ENCODE peak calls at places on chromosomes 6 and 20, in seven cellular contexts. One of them, this sample, is unnamed.

GRCh38 chr20:11651647-11652046 is 266.0 kb upstream of the BTBD3 start:
- DNase-seq in H7: no peak
- DNase-seq in kidney epithelial cell: no peak
- DNase-seq in fibroblast of pulmonary artery: no peak
- DNase-seq in OCI-LY7: no peak
- DNase-seq in body of pancreas: no peak
- DNase-seq in pancreas: no peak
- DNase-seq in this sample: no peak

GRCh38 chr6:29887330-29887818 is 55.0 kb upstream of the HLA-A start:
- DNase-seq in H7: peak
- DNase-seq in kidney epithelial cell: no peak
- DNase-seq in fibroblast of pulmonary artery: peak
- DNase-seq in OCI-LY7: no peak
- DNase-seq in body of pancreas: peak
- DNase-seq in pancreas: peak
- DNase-seq in this sample: no peak

GRCh38 chr6:132730560-132730959 is 16.7 kb upstream of the VNN1 start:
- DNase-seq in H7: no peak
- DNase-seq in kidney epithelial cell: no peak
- DNase-seq in fibroblast of pulmonary artery: peak
- DNase-seq in OCI-LY7: no peak
- DNase-seq in body of pancreas: no peak
- DNase-seq in pancreas: no peak
- DNase-seq in this sample: peak

GRCh38 chr6:145147559-145147958 is 587.8 kb downstream of the EPM2A start:
- DNase-seq in H7: no peak
- DNase-seq in kidney epithelial cell: no peak
- DNase-seq in fibroblast of pulmonary artery: no peak
- DNase-seq in OCI-LY7: no peak
- DNase-seq in body of pancreas: no peak
- DNase-seq in pancreas: no peak
- DNase-seq in this sample: peak

GRCh38 chr6:3442444-3443220 is 14.2 kb downstream of the SLC22A23 start:
- DNase-seq in H7: no peak
- DNase-seq in kidney epithelial cell: peak
- DNase-seq in fibroblast of pulmonary artery: peak
- DNase-seq in OCI-LY7: no peak
- DNase-seq in body of pancreas: no peak
- DNase-seq in pancreas: no peak
- DNase-seq in this sample: peak

GRCh38 chr6:117265425-117266266 is at the start of gene VGLL2:
- DNase-seq in H7: peak
- DNase-seq in kidney epithelial cell: no peak
- DNase-seq in fibroblast of pulmonary artery: peak
- DNase-seq in OCI-LY7: no peak
- DNase-seq in body of pancreas: peak
- DNase-seq in pancreas: peak
- DNase-seq in this sample: no peak

GRCh38 chr20:11716239-11716944 is 201.3 kb upstream of the BTBD3 start:
- DNase-seq in H7: peak
- DNase-seq in kidney epithelial cell: peak
- DNase-seq in fibroblast of pulmonary artery: peak
- DNase-seq in OCI-LY7: peak
- DNase-seq in body of pancreas: no peak
- DNase-seq in pancreas: no peak
- DNase-seq in this sample: peak

GRCh38 chr6:40077315-40077714 is 143.1 kb upstream of the MOCS1 start:
- DNase-seq in H7: no peak
- DNase-seq in kidney epithelial cell: no peak
- DNase-seq in fibroblast of pulmonary artery: no peak
- DNase-seq in OCI-LY7: no peak
- DNase-seq in body of pancreas: no peak
- DNase-seq in pancreas: no peak
- DNase-seq in this sample: no peak

GRCh38 chr6:109373762-109374161 is 8.5 kb downstream of the CD164 start:
- DNase-seq in H7: no peak
- DNase-seq in kidney epithelial cell: no peak
- DNase-seq in fibroblast of pulmonary artery: no peak
- DNase-seq in OCI-LY7: no peak
- DNase-seq in body of pancreas: no peak
- DNase-seq in pancreas: no peak
- DNase-seq in this sample: no peak

GRCh38 chr6:170177383-170178265 is 113.3 kb downstream of the DLL1 start:
- DNase-seq in H7: peak
- DNase-seq in kidney epithelial cell: no peak
- DNase-seq in fibroblast of pulmonary artery: no peak
- DNase-seq in OCI-LY7: no peak
- DNase-seq in body of pancreas: peak
- DNase-seq in pancreas: peak
- DNase-seq in this sample: no peak

GRCh38 chr6:72411872-72412708 is 209.8 kb upstream of the KCNQ5 start:
- DNase-seq in H7: peak
- DNase-seq in kidney epithelial cell: peak
- DNase-seq in fibroblast of pulmonary artery: peak
- DNase-seq in OCI-LY7: peak
- DNase-seq in body of pancreas: peak
- DNase-seq in pancreas: peak
- DNase-seq in this sample: peak

GRCh38 chr6:84774174-84775158 is 10.1 kb upstream of the TBX18 start:
- DNase-seq in H7: peak
- DNase-seq in kidney epithelial cell: no peak
- DNase-seq in fibroblast of pulmonary artery: peak
- DNase-seq in OCI-LY7: no peak
- DNase-seq in body of pancreas: peak
- DNase-seq in pancreas: peak
- DNase-seq in this sample: peak

GRCh38 chr6:90148867-90149266 is 147.8 kb downstream of the BACH2 start:
- DNase-seq in H7: no peak
- DNase-seq in kidney epithelial cell: no peak
- DNase-seq in fibroblast of pulmonary artery: no peak
- DNase-seq in OCI-LY7: no peak
- DNase-seq in body of pancreas: no peak
- DNase-seq in pancreas: no peak
- DNase-seq in this sample: no peak

GRCh38 chr6:165562421-165563090 is 100.5 kb downstream of the PDE10A start:
- DNase-seq in H7: no peak
- DNase-seq in kidney epithelial cell: no peak
- DNase-seq in fibroblast of pulmonary artery: no peak
- DNase-seq in OCI-LY7: no peak
- DNase-seq in body of pancreas: no peak
- DNase-seq in pancreas: no peak
- DNase-seq in this sample: no peak

GRCh38 chr20:59139998-59140397 is 23.6 kb upstream of the ZNF831 start:
- DNase-seq in H7: no peak
- DNase-seq in kidney epithelial cell: no peak
- DNase-seq in fibroblast of pulmonary artery: no peak
- DNase-seq in OCI-LY7: no peak
- DNase-seq in body of pancreas: no peak
- DNase-seq in pancreas: no peak
- DNase-seq in this sample: no peak

GRCh38 chr20:11454966-11455799 is 462.5 kb upstream of the BTBD3 start:
- DNase-seq in H7: no peak
- DNase-seq in kidney epithelial cell: peak
- DNase-seq in fibroblast of pulmonary artery: peak
- DNase-seq in OCI-LY7: no peak
- DNase-seq in body of pancreas: no peak
- DNase-seq in pancreas: no peak
- DNase-seq in this sample: peak

GRCh38 chr6:98039876-98040605 is 757.0 kb upstream of the MMS22L start:
- DNase-seq in H7: no peak
- DNase-seq in kidney epithelial cell: no peak
- DNase-seq in fibroblast of pulmonary artery: peak
- DNase-seq in OCI-LY7: no peak
- DNase-seq in body of pancreas: no peak
- DNase-seq in pancreas: no peak
- DNase-seq in this sample: no peak

GRCh38 chr6:108750801-108751200 is 97.4 kb upstream of the ARMC2 start:
- DNase-seq in H7: no peak
- DNase-seq in kidney epithelial cell: no peak
- DNase-seq in fibroblast of pulmonary artery: no peak
- DNase-seq in OCI-LY7: no peak
- DNase-seq in body of pancreas: no peak
- DNase-seq in pancreas: peak
- DNase-seq in this sample: no peak

GRCh38 chr20:18973499-18974173 is 160.1 kb downstream of the SCP2D1 start:
- DNase-seq in H7: no peak
- DNase-seq in kidney epithelial cell: no peak
- DNase-seq in fibroblast of pulmonary artery: no peak
- DNase-seq in OCI-LY7: no peak
- DNase-seq in body of pancreas: peak
- DNase-seq in pancreas: no peak
- DNase-seq in this sample: no peak

GRCh38 chr20:32924781-32925180 is 66.1 kb downstream of the EFCAB8 start:
- DNase-seq in H7: no peak
- DNase-seq in kidney epithelial cell: no peak
- DNase-seq in fibroblast of pulmonary artery: no peak
- DNase-seq in OCI-LY7: no peak
- DNase-seq in body of pancreas: no peak
- DNase-seq in pancreas: no peak
- DNase-seq in this sample: no peak

GRCh38 chr6:106163446-106163965 is 77.4 kb downstream of the PRDM1 start:
- DNase-seq in H7: peak
- DNase-seq in kidney epithelial cell: no peak
- DNase-seq in fibroblast of pulmonary artery: peak
- DNase-seq in OCI-LY7: peak
- DNase-seq in body of pancreas: peak
- DNase-seq in pancreas: peak
- DNase-seq in this sample: peak

GRCh38 chr20:38730989-38731737 is 6.9 kb downstream of the SLC32A1 start:
- DNase-seq in H7: peak
- DNase-seq in kidney epithelial cell: no peak
- DNase-seq in fibroblast of pulmonary artery: peak
- DNase-seq in OCI-LY7: peak
- DNase-seq in body of pancreas: peak
- DNase-seq in pancreas: peak
- DNase-seq in this sample: peak

GRCh38 chr20:38731738-38732113 is 7.4 kb downstream of the SLC32A1 start:
- DNase-seq in H7: peak
- DNase-seq in kidney epithelial cell: no peak
- DNase-seq in fibroblast of pulmonary artery: no peak
- DNase-seq in OCI-LY7: no peak
- DNase-seq in body of pancreas: no peak
- DNase-seq in pancreas: no peak
- DNase-seq in this sample: no peak

GRCh38 chr20:38737887-38738286 is 10.4 kb upstream of the ACTR5 start:
- DNase-seq in H7: no peak
- DNase-seq in kidney epithelial cell: no peak
- DNase-seq in fibroblast of pulmonary artery: no peak
- DNase-seq in OCI-LY7: no peak
- DNase-seq in body of pancreas: no peak
- DNase-seq in pancreas: no peak
- DNase-seq in this sample: no peak

GRCh38 chr20:38732981-38733380 is 8.7 kb downstream of the SLC32A1 start:
- DNase-seq in H7: no peak
- DNase-seq in kidney epithelial cell: no peak
- DNase-seq in fibroblast of pulmonary artery: no peak
- DNase-seq in OCI-LY7: no peak
- DNase-seq in body of pancreas: no peak
- DNase-seq in pancreas: no peak
- DNase-seq in this sample: no peak

DNA sequence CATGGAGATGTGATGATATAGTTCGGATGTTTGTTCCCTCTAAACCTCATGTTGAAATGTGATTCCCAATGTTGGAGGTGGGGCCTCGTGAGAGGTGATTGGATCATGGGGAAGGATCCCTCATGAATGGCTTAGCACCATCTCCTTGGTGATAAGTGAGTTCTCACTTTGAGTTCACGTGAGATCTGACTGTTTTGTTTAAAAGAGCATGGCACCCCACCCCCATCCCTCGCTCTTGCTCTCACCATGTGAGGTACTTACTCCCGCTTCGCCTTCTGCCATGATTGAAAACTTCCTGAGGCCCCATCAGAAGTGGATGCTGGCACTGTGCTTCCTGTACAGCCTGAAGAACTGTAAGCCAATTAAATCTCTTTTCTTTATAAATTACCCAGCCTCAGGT is 10.9 kb downstream of the SLC32A1 start:
- DNase-seq in H7: no peak
- DNase-seq in kidney epithelial cell: no peak
- DNase-seq in fibroblast of pulmonary artery: no peak
- DNase-seq in OCI-LY7: no peak
- DNase-seq in body of pancreas: no peak
- DNase-seq in pancreas: no peak
- DNase-seq in this sample: no peak
- H3K4me3 ChIP-seq in H7: no peak
- H3K4me3 ChIP-seq in kidney epithelial cell: no peak
- H3K4me3 ChIP-seq in fibroblast of pulmonary artery: no peak
- H3K4me3 ChIP-seq in OCI-LY7: no peak
- H3K4me3 ChIP-seq in body of pancreas: no peak
- H3K4me3 ChIP-seq in pancreas: no peak
- H3K4me3 ChIP-seq in this sample: no peak

GRCh38 chr6:159976844-159977241 is 8.0 kb downstream of the IGF2R start:
- DNase-seq in H7: no peak
- DNase-seq in kidney epithelial cell: no peak
- DNase-seq in fibroblast of pulmonary artery: no peak
- DNase-seq in OCI-LY7: no peak
- DNase-seq in body of pancreas: no peak
- DNase-seq in pancreas: no peak
- DNase-seq in this sample: no peak

GRCh38 chr6:159980474-159980873 is 11.6 kb downstream of the IGF2R start:
- DNase-seq in H7: no peak
- DNase-seq in kidney epithelial cell: no peak
- DNase-seq in fibroblast of pulmonary artery: no peak
- DNase-seq in OCI-LY7: no peak
- DNase-seq in body of pancreas: no peak
- DNase-seq in pancreas: no peak
- DNase-seq in this sample: no peak

GRCh38 chr6:159979136-159979874 is 10.4 kb downstream of the IGF2R start:
- DNase-seq in H7: peak
- DNase-seq in kidney epithelial cell: peak
- DNase-seq in fibroblast of pulmonary artery: peak
- DNase-seq in OCI-LY7: peak
- DNase-seq in body of pancreas: peak
- DNase-seq in pancreas: no peak
- DNase-seq in this sample: peak

GRCh38 chr6:159977242-159978214 is 8.6 kb downstream of the IGF2R start:
- DNase-seq in H7: no peak
- DNase-seq in kidney epithelial cell: no peak
- DNase-seq in fibroblast of pulmonary artery: peak
- DNase-seq in OCI-LY7: no peak
- DNase-seq in body of pancreas: peak
- DNase-seq in pancreas: peak
- DNase-seq in this sample: no peak

GRCh38 chr6:159978291-159979135 is 9.6 kb downstream of the IGF2R start:
- DNase-seq in H7: peak
- DNase-seq in kidney epithelial cell: no peak
- DNase-seq in fibroblast of pulmonary artery: no peak
- DNase-seq in OCI-LY7: peak
- DNase-seq in body of pancreas: peak
- DNase-seq in pancreas: peak
- DNase-seq in this sample: no peak
- H3K4me3 ChIP-seq in H7: no peak
- H3K4me3 ChIP-seq in kidney epithelial cell: no peak
- H3K4me3 ChIP-seq in fibroblast of pulmonary artery: no peak
- H3K4me3 ChIP-seq in OCI-LY7: peak
- H3K4me3 ChIP-seq in body of pancreas: no peak
- H3K4me3 ChIP-seq in pancreas: no peak
- H3K4me3 ChIP-seq in this sample: no peak

GRCh38 chr6:16731503-16732018 is 29.7 kb downstream of the ATXN1 start:
- DNase-seq in H7: no peak
- DNase-seq in kidney epithelial cell: no peak
- DNase-seq in fibroblast of pulmonary artery: no peak
- DNase-seq in OCI-LY7: no peak
- DNase-seq in body of pancreas: no peak
- DNase-seq in pancreas: no peak
- DNase-seq in this sample: no peak
- H3K4me3 ChIP-seq in H7: no peak
- H3K4me3 ChIP-seq in kidney epithelial cell: no peak
- H3K4me3 ChIP-seq in fibroblast of pulmonary artery: no peak
- H3K4me3 ChIP-seq in OCI-LY7: no peak
- H3K4me3 ChIP-seq in body of pancreas: no peak
- H3K4me3 ChIP-seq in pancreas: no peak
- H3K4me3 ChIP-seq in this sample: no peak

GRCh38 chr6:5498579-5498899 is 237.2 kb downstream of the FARS2 start:
- DNase-seq in H7: no peak
- DNase-seq in kidney epithelial cell: no peak
- DNase-seq in fibroblast of pulmonary artery: no peak
- DNase-seq in OCI-LY7: no peak
- DNase-seq in body of pancreas: no peak
- DNase-seq in pancreas: no peak
- DNase-seq in this sample: no peak
- H3K4me3 ChIP-seq in H7: no peak
- H3K4me3 ChIP-seq in kidney epithelial cell: no peak
- H3K4me3 ChIP-seq in fibroblast of pulmonary artery: peak
- H3K4me3 ChIP-seq in OCI-LY7: no peak
- H3K4me3 ChIP-seq in body of pancreas: no peak
- H3K4me3 ChIP-seq in pancreas: no peak
- H3K4me3 ChIP-seq in this sample: peak